ENCODE peak calls at places on chromosomes 2 and 18, in four cellular contexts. J is trophoblast cell, B is mesenchymal stem cell, C is IMR-90. Y is an unnamed sample.

GRCh38 chr2:143839456-143839855 is 680.5 kb downstream of the ZEB2 start:
- DNase-seq in B (no peak), C (no peak), J (no peak), Y (no peak)

GRCh38 chr2:98759338-98759737 is 28.4 kb upstream of the MGAT4A start:
- DNase-seq in J (no peak), C (no peak), B (no peak), Y (no peak)

GRCh38 chr2:20173496-20174402 is 51.2 kb downstream of the SDC1 start:
- DNase-seq in C (no peak), B (no peak), J (no peak), Y (no peak)

GRCh38 chr18:64659186-64659585 is 510.3 kb upstream of the LINC00305 start:
- DNase-seq in J (no peak), C (no peak), B (no peak), Y (no peak)

GRCh38 chr2:16645088-16645487 is 20.5 kb downstream of the CYRIA start:
- DNase-seq in B (no peak), J (no peak), C (no peak), Y (no peak)

GRCh38 chr2:113757059-113757657 is 716 bp upstream of the SLC35F5 start:
- DNase-seq in B (no peak), C (no peak), J (no peak), Y (no peak)

GRCh38 chr2:238107525-238108422 is 7.6 kb downstream of the ESPNL start:
- DNase-seq in B (no peak), C (no peak), J (peak; percentile 15), Y (no peak)

GRCh38 chr2:46663614-46664013 is 184.2 kb downstream of the TMEM247 start:
- DNase-seq in J (no peak), C (no peak), B (no peak), Y (no peak)

GRCh38 chr2:41937921-41938708 is 109.7 kb upstream of the PKDCC start:
- DNase-seq in B (peak; percentile 46), J (peak; percentile 64), C (peak; percentile 48), Y (no peak)

GRCh38 chr2:189848276-189848675 is 64.0 kb downstream of the PMS1 start:
- DNase-seq in J (no peak), B (no peak), C (no peak), Y (no peak)

GRCh38 chr18:22265838-22266237 is 96.4 kb downstream of the GATA6 start:
- DNase-seq in B (no peak), C (no peak), J (no peak), Y (no peak)

GRCh38 chr2:160603771-160604510 is 110.3 kb upstream of the RBMS1 start:
- DNase-seq in C (no peak), B (no peak), J (no peak), Y (no peak)

GRCh38 chr2:216526939-216527338 is 28.3 kb downstream of the RPL37A start:
- DNase-seq in B (no peak), J (no peak), C (no peak), Y (no peak)

GRCh38 chr18:43665239-43665788 is 388.0 kb upstream of the SYT4 start:
- DNase-seq in B (peak; percentile 88), J (peak; percentile 21), C (peak; percentile 94), Y (no peak)

GRCh38 chr2:182716665-182716990 is 571 bp downstream of the DNAJC10 start:
- DNase-seq in J (peak; percentile 2), B (no peak), C (no peak), Y (no peak)

GRCh38 chr2:20836521-20836920 is 13.6 kb upstream of the LDAH start:
- DNase-seq in C (no peak), B (no peak), J (no peak), Y (no peak)

GRCh38 chr2:228135300-228135699 is 46.2 kb downstream of the SPHKAP start:
- DNase-seq in J (no peak), B (no peak), C (no peak), Y (no peak)

GRCh38 chr2:100673115-100673514 is 110.3 kb downstream of the PDCL3 start:
- DNase-seq in C (no peak), J (no peak), B (no peak), Y (no peak)

GRCh38 chr2:218341381-218341780 is 15.3 kb upstream of the CATIP start:
- DNase-seq in B (no peak), C (no peak), J (no peak), Y (no peak)

GRCh38 chr2:10159486-10160160 is 37.1 kb downstream of the RRM2 start:
- DNase-seq in B (no peak), J (no peak), C (no peak), Y (no peak)

GRCh38 chr18:8537400-8537799 is 71.8 kb upstream of the RAB12 start:
- DNase-seq in J (no peak), C (no peak), B (no peak), Y (no peak)

GRCh38 chr18:26322892-26323653 is 96.8 kb downstream of the TAF4B start:
- DNase-seq in C (peak; percentile 56), J (no peak), B (peak; percentile 54), Y (no peak)

GRCh38 chr2:163646659-163647058 is 89.1 kb downstream of the FIGN start:
- DNase-seq in J (no peak), C (no peak), B (peak; percentile 19), Y (no peak)

GRCh38 chr2:218858671-218859555 is 692 bp upstream of the WNT6 start:
- DNase-seq in C (no peak), B (no peak), J (no peak), Y (no peak)

GRCh38 chr18:32958746-32959145 is 185.9 kb upstream of the KLHL14 start:
- DNase-seq in J (no peak), B (no peak), C (no peak), Y (no peak)

GRCh38 chr18:45521151-45521550 is 94.1 kb upstream of the SLC14A2 start:
- DNase-seq in B (peak; percentile 31), C (peak; percentile 67), J (peak; percentile 10), Y (no peak)

GRCh38 chr18:6057604-6058003 is 162.3 kb upstream of the TMEM200C start:
- DNase-seq in C (peak; percentile 48), B (no peak), J (no peak), Y (no peak)

GRCh38 chr18:25334588-25334987 is 17.4 kb downstream of the ZNF521 start:
- DNase-seq in J (no peak), C (no peak), B (no peak), Y (no peak)

GRCh38 chr2:42249887-42250286 is 80.7 kb downstream of the EML4 start:
- DNase-seq in B (no peak), C (no peak), J (no peak), Y (no peak)

GRCh38 chr2:149613712-149614111 is 26.1 kb upstream of the MMADHC start:
- DNase-seq in C (peak; percentile 88), J (no peak), B (peak; percentile 18), Y (no peak)

GRCh38 chr2:130374587-130375290 is 18.9 kb downstream of the PTPN18 start:
- DNase-seq in J (no peak), C (peak; percentile 52), B (peak; percentile 64), Y (no peak)

GRCh38 chr2:29627366-29627765 is 294.0 kb downstream of the ALK start:
- DNase-seq in C (peak; percentile 91), B (peak; percentile 32), J (no peak), Y (no peak)

GRCh38 chr2:203394519-203395227 is 66.5 kb downstream of the ABI2 start:
- DNase-seq in J (no peak), C (no peak), B (no peak), Y (no peak)

GRCh38 chr2:132477962-132478361 is 61.4 kb downstream of the GPR39 start:
- DNase-seq in B (no peak), J (no peak), C (peak; percentile 6), Y (no peak)

DNA sequence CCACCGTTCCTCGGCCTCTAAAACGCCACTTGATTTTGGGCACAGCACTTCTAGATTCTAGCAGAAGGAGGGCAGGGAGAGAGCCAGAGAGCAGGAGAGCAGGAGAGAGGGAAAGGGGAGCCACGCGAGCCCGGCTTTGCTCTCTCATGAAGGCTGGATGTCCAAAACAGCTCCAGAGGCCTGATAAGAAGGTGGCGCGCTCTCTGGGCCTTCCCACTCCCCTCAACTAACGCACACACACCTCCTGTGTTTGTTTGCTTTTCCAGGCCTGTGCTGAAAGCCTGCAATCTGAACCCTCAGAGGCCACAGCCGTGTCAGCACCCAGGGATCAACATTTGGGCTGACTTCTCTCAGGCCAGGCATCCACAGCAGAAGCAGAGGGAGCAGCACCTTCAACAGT is 184.8 kb upstream of the SOX11 start:
- DNase-seq in B (no peak), C (no peak), J (no peak), Y (no peak)
- H3K4ac ChIP-seq in B (no peak overlapping the region), C (no peak overlapping the region), J (no peak overlapping the region), Y (no peak overlapping the region)

DNA sequence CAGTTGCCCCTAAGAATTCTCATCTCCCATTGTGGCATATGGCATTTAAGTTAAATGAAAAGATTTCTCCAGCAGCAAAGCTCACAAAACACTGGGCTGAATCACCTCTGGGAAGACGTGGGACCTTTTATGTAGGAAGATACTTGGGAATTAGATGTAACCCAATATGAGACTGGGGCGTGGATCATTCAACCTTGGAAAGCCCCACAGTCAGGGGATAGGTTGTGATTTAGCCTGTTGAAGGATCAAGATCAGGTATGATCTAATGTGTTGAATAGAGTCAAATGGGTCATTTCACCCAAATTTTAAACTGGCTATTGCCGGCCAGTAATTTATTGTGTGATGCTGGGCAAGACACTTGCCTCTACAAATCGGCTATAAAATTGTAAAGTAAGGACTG is 47.0 kb downstream of the LIPG start:
- DNase-seq in B (no peak), J (no peak), C (no peak), Y (no peak)
- H3K9ac ChIP-seq in B (no peak overlapping the region), J (no peak overlapping the region), C (no peak overlapping the region), Y (no peak overlapping the region)

GRCh38 chr2:109669731-109670130 is 55.6 kb downstream of the SOWAHC start:
- DNase-seq in C (no peak), J (no peak), B (no peak), Y (no peak)

GRCh38 chr2:109675666-109676345 is 61.6 kb downstream of the SOWAHC start:
- DNase-seq in J (no peak), C (no peak), B (no peak), Y (no peak)

GRCh38 chr2:109666466-109666865 is 52.3 kb downstream of the SOWAHC start:
- DNase-seq in B (no peak), C (no peak), J (no peak), Y (no peak)

GRCh38 chr2:109674894-109675534 is 60.9 kb downstream of the SOWAHC start:
- DNase-seq in J (no peak), B (no peak), C (no peak), Y (no peak)

DNA sequence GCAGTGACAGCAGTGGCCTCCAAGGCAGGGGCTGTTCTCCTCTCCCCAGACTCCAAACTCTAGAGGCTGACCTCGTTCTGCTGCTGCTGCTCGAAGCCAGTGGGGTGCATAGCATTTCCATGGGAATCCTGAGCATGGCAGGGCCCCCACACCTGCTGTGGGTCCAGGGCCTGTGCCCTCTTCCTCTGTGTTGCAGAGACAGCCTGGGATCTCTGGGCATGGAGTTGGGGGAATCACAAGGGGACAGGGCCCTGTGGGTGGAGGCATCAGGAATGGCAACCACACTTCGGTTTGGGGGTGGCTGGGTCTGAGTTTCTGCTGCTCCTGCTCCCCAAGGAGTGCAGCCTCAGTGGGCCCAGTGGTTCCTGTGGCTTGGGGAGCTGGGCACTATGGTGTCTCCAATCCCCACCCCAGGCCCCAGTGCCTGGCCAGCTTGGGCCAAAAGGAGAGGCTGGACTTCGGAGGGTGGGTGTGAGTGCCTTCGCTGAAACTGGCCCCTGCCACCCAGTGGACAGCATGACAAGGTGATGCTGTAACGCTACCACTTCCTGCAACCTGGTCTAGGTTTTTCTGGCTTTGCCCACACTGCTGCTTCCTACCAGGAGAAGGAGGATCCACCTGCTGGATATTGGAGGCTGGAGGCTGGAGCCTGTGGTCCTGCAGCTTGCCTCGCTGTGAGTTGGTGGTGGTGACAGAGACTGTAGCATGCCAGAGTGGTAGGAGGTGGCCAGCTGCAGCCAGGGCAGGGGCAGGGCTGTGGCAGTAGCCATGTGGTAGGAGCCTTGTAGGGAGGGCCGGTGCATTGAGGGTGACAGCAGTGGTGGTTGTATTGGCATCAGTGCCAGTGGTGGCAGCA is 56.6 kb downstream of the SOWAHC start:
- DNase-seq in J (no peak), C (no peak), B (no peak), Y (no peak)
- H3K4ac ChIP-seq in J (no peak overlapping the region), C (no peak overlapping the region), B (no peak overlapping the region), Y (no peak overlapping the region)

GRCh38 chr2:234544659-234545611 is 48.1 kb upstream of the ARL4C start:
- DNase-seq in J (peak; percentile 22), B (peak; percentile 58), C (peak; percentile 59), Y (peak; percentile 77)
- H3K9ac ChIP-seq in J (no peak overlapping the region), B (no peak overlapping the region), C (no peak overlapping the region), Y (no peak overlapping the region)